ENCODE peak calls at places on chromosomes 13 and 19, in five cellular contexts. One of them, this sample, is unnamed.

GRCh38 chr13:49603318-49603717 is 18.0 kb upstream of the RCBTB1 start:
- DNase-seq in GM12891: no peak
- DNase-seq in H1: no peak
- DNase-seq in transverse colon: no peak
- DNase-seq in HCT116: no peak
- DNase-seq in this sample: no peak

GRCh38 chr13:26254583-26255102 is 714 bp downstream of the CDK8 start:
- DNase-seq in GM12891: peak; percentile 19
- DNase-seq in H1: no peak
- DNase-seq in transverse colon: peak; percentile 69
- DNase-seq in HCT116: no peak
- DNase-seq in this sample: peak; percentile 92

GRCh38 chr13:30346159-30346788 is 38.9 kb upstream of the KATNAL1 start:
- DNase-seq in GM12891: peak; percentile 32
- DNase-seq in H1: no peak
- DNase-seq in transverse colon: peak; percentile 75
- DNase-seq in HCT116: no peak
- DNase-seq in this sample: no peak

GRCh38 chr13:98879127-98879520 is 98.7 kb downstream of the DOCK9 start:
- DNase-seq in GM12891: no peak
- DNase-seq in H1: no peak
- DNase-seq in transverse colon: no peak
- DNase-seq in HCT116: no peak
- DNase-seq in this sample: no peak

GRCh38 chr13:107715496-107715895 is 499.8 kb downstream of the LIG4 start:
- DNase-seq in GM12891: no peak
- DNase-seq in H1: no peak
- DNase-seq in transverse colon: no peak
- DNase-seq in HCT116: no peak
- DNase-seq in this sample: no peak

GRCh38 chr13:113345486-113345885 is 18.4 kb downstream of the GRTP1 start:
- DNase-seq in GM12891: no peak
- DNase-seq in H1: no peak
- DNase-seq in transverse colon: no peak
- DNase-seq in HCT116: no peak
- DNase-seq in this sample: no peak

GRCh38 chr13:110535526-110535925 is 26.0 kb downstream of the RAB20 start:
- DNase-seq in GM12891: no peak
- DNase-seq in H1: no peak
- DNase-seq in transverse colon: no peak
- DNase-seq in HCT116: no peak
- DNase-seq in this sample: no peak

GRCh38 chr13:101554420-101555125 is 102.1 kb downstream of the ITGBL1 start:
- DNase-seq in GM12891: no peak
- DNase-seq in H1: no peak
- DNase-seq in transverse colon: no peak
- DNase-seq in HCT116: no peak
- DNase-seq in this sample: no peak

GRCh38 chr19:49349567-49349966 is 12.6 kb downstream of the TEAD2 start:
- DNase-seq in GM12891: no peak
- DNase-seq in H1: no peak
- DNase-seq in transverse colon: no peak
- DNase-seq in HCT116: no peak
- DNase-seq in this sample: no peak

GRCh38 chr13:84867246-84867645 is 932.0 kb downstream of the SLITRK6 start:
- DNase-seq in GM12891: no peak
- DNase-seq in H1: no peak
- DNase-seq in transverse colon: no peak
- DNase-seq in HCT116: no peak
- DNase-seq in this sample: no peak

GRCh38 chr19:1177322-1178114 is 3.5 kb upstream of the SBNO2 start:
- DNase-seq in GM12891: no peak
- DNase-seq in H1: no peak
- DNase-seq in transverse colon: no peak
- DNase-seq in HCT116: peak; percentile 61
- DNase-seq in this sample: peak; percentile 60

GRCh38 chr19:13692096-13692495 is 72.2 kb upstream of the MRI1 start:
- DNase-seq in GM12891: no peak
- DNase-seq in H1: no peak
- DNase-seq in transverse colon: no peak
- DNase-seq in HCT116: no peak
- DNase-seq in this sample: no peak

GRCh38 chr13:112714772-112715569 is 25.1 kb downstream of the ATP11A start:
- DNase-seq in GM12891: no peak
- DNase-seq in H1: no peak
- DNase-seq in transverse colon: no peak
- DNase-seq in HCT116: no peak
- DNase-seq in this sample: no peak

GRCh38 chr19:584240-585001 is 5.3 kb upstream of the HCN2 start:
- DNase-seq in GM12891: peak; percentile 91
- DNase-seq in H1: no peak
- DNase-seq in transverse colon: peak; percentile 45
- DNase-seq in HCT116: no peak
- DNase-seq in this sample: no peak

GRCh38 chr13:41411536-41411935 is 45.8 kb upstream of the RGCC start:
- DNase-seq in GM12891: no peak
- DNase-seq in H1: no peak
- DNase-seq in transverse colon: no peak
- DNase-seq in HCT116: peak; percentile 23
- DNase-seq in this sample: no peak

GRCh38 chr13:52348081-52348480 is 57.9 kb downstream of the THSD1 start:
- DNase-seq in GM12891: no peak
- DNase-seq in H1: no peak
- DNase-seq in transverse colon: no peak
- DNase-seq in HCT116: peak; percentile 34
- DNase-seq in this sample: no peak

GRCh38 chr13:102770435-102770834 is 3.2 kb downstream of the TEX30 start:
- DNase-seq in GM12891: no peak
- DNase-seq in H1: no peak
- DNase-seq in transverse colon: no peak
- DNase-seq in HCT116: no peak
- DNase-seq in this sample: no peak

GRCh38 chr19:28737021-28737525 is 475.9 kb downstream of the UQCRFS1 start:
- DNase-seq in GM12891: no peak
- DNase-seq in H1: no peak
- DNase-seq in transverse colon: no peak
- DNase-seq in HCT116: no peak
- DNase-seq in this sample: no peak

GRCh38 chr19:43639507-43640423 is at the start of gene CADM4:
- DNase-seq in GM12891: peak; percentile 49
- DNase-seq in H1: no peak
- DNase-seq in transverse colon: peak; percentile 44
- DNase-seq in HCT116: no peak
- DNase-seq in this sample: peak; percentile 28

GRCh38 chr19:48656840-48657474 is 11.0 kb upstream of the CA11 start:
- DNase-seq in GM12891: no peak
- DNase-seq in H1: no peak
- DNase-seq in transverse colon: peak; percentile 20
- DNase-seq in HCT116: no peak
- DNase-seq in this sample: no peak

GRCh38 chr19:4130635-4131438 is 6.9 kb upstream of the MAP2K2 start:
- DNase-seq in GM12891: no peak
- DNase-seq in H1: no peak
- DNase-seq in transverse colon: peak; percentile 39
- DNase-seq in HCT116: peak; percentile 40
- DNase-seq in this sample: no peak

GRCh38 chr19:52690395-52691214 is 44.2 kb downstream of the ZNF611 start:
- DNase-seq in GM12891: peak; percentile 79
- DNase-seq in H1: peak; percentile 49
- DNase-seq in transverse colon: peak; percentile 95
- DNase-seq in HCT116: peak; percentile 76
- DNase-seq in this sample: peak; percentile 99

GRCh38 chr19:10808937-10809655 is 26.9 kb downstream of the TMED1 start:
- DNase-seq in GM12891: no peak
- DNase-seq in H1: no peak
- DNase-seq in transverse colon: no peak
- DNase-seq in HCT116: peak; percentile 44
- DNase-seq in this sample: no peak

GRCh38 chr19:10211071-10211470 is 16.3 kb upstream of the DNMT1 start:
- DNase-seq in GM12891: no peak
- DNase-seq in H1: no peak
- DNase-seq in transverse colon: no peak
- DNase-seq in HCT116: no peak
- DNase-seq in this sample: no peak

GRCh38 chr13:110869805-110870706 is 44.8 kb downstream of the ANKRD10 start:
- DNase-seq in GM12891: no peak
- DNase-seq in H1: no peak
- DNase-seq in transverse colon: peak; percentile 74
- DNase-seq in HCT116: peak; percentile 99
- DNase-seq in this sample: peak; percentile 78

DNA sequence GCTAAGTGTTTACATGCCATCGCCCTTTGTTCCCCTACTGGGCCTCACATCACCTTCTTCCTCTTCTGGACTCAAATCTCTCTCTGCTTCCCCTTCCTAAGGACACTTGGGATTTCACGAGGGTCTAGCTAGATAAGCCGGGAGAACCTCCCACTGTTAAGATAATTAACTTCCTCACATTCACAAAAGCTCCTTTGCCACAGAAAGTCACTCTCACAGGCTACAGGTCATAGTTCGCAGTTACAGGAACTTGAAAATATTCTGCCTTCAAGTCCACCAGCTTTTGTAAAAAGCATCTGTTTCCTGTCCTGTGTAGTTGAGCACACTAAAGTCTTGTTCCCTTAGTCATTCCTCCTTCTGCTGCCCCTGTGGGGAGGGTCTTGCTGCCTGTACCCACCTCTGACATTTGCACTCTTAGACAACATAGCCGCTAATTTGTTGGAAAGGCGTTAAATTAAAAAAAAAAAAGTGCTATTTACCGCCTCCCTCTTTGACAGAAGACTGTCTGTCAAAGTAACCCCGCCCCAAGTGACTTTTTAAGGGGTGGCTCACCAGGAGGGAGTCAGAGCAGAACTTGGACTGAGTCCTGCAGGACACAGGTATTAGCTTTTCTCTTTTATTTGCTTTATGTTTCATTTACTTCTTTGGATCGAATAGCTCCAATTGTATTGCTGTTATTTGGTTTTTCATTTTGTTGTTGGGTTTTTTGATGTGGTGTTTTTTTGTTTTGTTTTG is 26.8 kb upstream of the CEACAM21 start:
- DNase-seq in GM12891: no peak
- DNase-seq in H1: no peak
- DNase-seq in transverse colon: peak; percentile 71
- DNase-seq in HCT116: no peak
- DNase-seq in this sample: no peak
- TF ChIP-seq POLR2AphosphoS5 in GM12891: peak; percentile 99
- TF ChIP-seq POLR2AphosphoS5 in H1: no peak
- TF ChIP-seq POLR2AphosphoS5 in transverse colon: peak; percentile 86
- TF ChIP-seq POLR2AphosphoS5 in HCT116: no peak
- TF ChIP-seq POLR2AphosphoS5 in this sample: peak; percentile 16

GRCh38 chr19:17468302-17469091 is 1.8 kb upstream of the SLC27A1 start:
- DNase-seq in GM12891: no peak
- DNase-seq in H1: no peak
- DNase-seq in transverse colon: peak; percentile 38
- DNase-seq in HCT116: no peak
- DNase-seq in this sample: peak; percentile 76
- TF ChIP-seq POLR2A in GM12891: no peak
- TF ChIP-seq POLR2A in H1: no peak
- TF ChIP-seq POLR2A in transverse colon: no peak
- TF ChIP-seq POLR2A in HCT116: no peak
- TF ChIP-seq POLR2A in this sample: peak; percentile 55

DNA sequence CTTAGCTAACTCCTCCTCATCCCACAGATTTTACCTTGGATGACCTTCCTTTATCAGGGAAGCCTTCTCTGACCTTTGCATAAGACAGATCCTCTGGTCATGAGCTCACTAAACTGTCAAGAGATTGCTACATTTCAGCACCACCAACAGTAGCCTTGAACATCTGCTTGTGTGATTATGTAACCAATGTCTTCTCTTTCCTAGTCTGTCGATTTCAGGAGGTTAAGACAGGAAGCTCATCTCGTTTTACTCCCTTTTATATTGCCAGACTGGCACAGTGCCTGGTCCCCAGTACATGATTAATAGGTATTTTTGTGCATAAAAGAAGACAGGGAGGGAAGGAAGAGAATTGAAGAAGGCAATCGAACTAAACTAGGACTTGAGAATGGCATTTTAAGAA is 1697.7 kb downstream of the EFNB2 start:
- DNase-seq in GM12891: no peak
- DNase-seq in H1: no peak
- DNase-seq in transverse colon: no peak
- DNase-seq in HCT116: no peak
- DNase-seq in this sample: no peak
- TF ChIP-seq POLR2AphosphoS5 in GM12891: no peak
- TF ChIP-seq POLR2AphosphoS5 in H1: no peak
- TF ChIP-seq POLR2AphosphoS5 in transverse colon: no peak
- TF ChIP-seq POLR2AphosphoS5 in HCT116: no peak
- TF ChIP-seq POLR2AphosphoS5 in this sample: no peak

GRCh38 chr19:35027851-35028599 is 2.2 kb upstream of the SCN1B start:
- DNase-seq in GM12891: no peak
- DNase-seq in H1: no peak
- DNase-seq in transverse colon: no peak
- DNase-seq in HCT116: no peak
- DNase-seq in this sample: no peak
- TF ChIP-seq POLR2A in GM12891: no peak
- TF ChIP-seq POLR2A in H1: peak; percentile 51
- TF ChIP-seq POLR2A in transverse colon: no peak
- TF ChIP-seq POLR2A in HCT116: no peak
- TF ChIP-seq POLR2A in this sample: no peak